ENCODE peak calls at places on chromosomes 7 and 10, in four cellular contexts. H, T, D and Y are unnamed samples.

GRCh38 chr10:33571616-33572015 is 237.1 kb upstream of the NRP1 start:
- DNase-seq in T (peak), D (peak), H (no peak), Y (no peak)

GRCh38 chr7:19665399-19666008 is 43.3 kb downstream of the POLR1F start:
- DNase-seq in H (no peak), D (no peak), T (peak), Y (no peak)

GRCh38 chr7:124566576-124566975 is 199.0 kb downstream of the GPR37 start:
- DNase-seq in H (no peak), T (peak), D (no peak), Y (no peak)

GRCh38 chr7:131690446-131690845 is 134.0 kb upstream of the PODXL start:
- DNase-seq in D (no peak), T (no peak), H (peak), Y (no peak)

GRCh38 chr10:117004238-117004626 is 755 bp downstream of the SHTN1 start:
- DNase-seq in H (no peak), T (peak), D (no peak), Y (no peak)

GRCh38 chr7:94182066-94182465 is 177.9 kb upstream of the BET1 start:
- DNase-seq in H (no peak), T (peak), D (peak), Y (no peak)

GRCh38 chr7:99365318-99366141 is 9.0 kb upstream of the ARPC1B start:
- DNase-seq in T (no peak), H (no peak), D (peak), Y (no peak)

GRCh38 chr7:92904292-92905131 is 68.1 kb upstream of the CDK6 start:
- DNase-seq in D (peak), H (no peak), T (peak), Y (no peak)

GRCh38 chr7:34463830-34464229 is 194.2 kb upstream of the NPSR1 start:
- DNase-seq in T (no peak), H (no peak), D (peak), Y (no peak)

GRCh38 chr7:10974717-10975032 is 1.0 kb downstream of the PHF14 start:
- DNase-seq in H (no peak), D (no peak), T (no peak), Y (no peak)

GRCh38 chr7:158771213-158771817 is 58.0 kb downstream of the ESYT2 start:
- DNase-seq in T (no peak), H (no peak), D (no peak), Y (no peak)

GRCh38 chr7:137878333-137878961 is 31.7 kb upstream of the DGKI start:
- DNase-seq in T (peak), D (no peak), H (no peak), Y (no peak)

GRCh38 chr7:2154121-2154520 is 78.6 kb downstream of the MAD1L1 start:
- DNase-seq in H (no peak), T (no peak), D (no peak), Y (no peak)

GRCh38 chr7:11625669-11626068 is 206.3 kb downstream of the THSD7A start:
- DNase-seq in T (no peak), H (no peak), D (peak), Y (no peak)

GRCh38 chr7:30650455-30650854 is 31.8 kb downstream of the CRHR2 start:
- DNase-seq in T (no peak), D (no peak), H (no peak), Y (no peak)

GRCh38 chr10:50469288-50469687 is 154.5 kb downstream of the SGMS1 start:
- DNase-seq in H (no peak), D (no peak), T (peak), Y (no peak)

GRCh38 chr7:134799387-134799786 is 20.0 kb downstream of the CALD1 start:
- DNase-seq in H (no peak), T (no peak), D (no peak), Y (no peak)

GRCh38 chr7:29988391-29989256 is 977 bp downstream of the SCRN1 start:
- DNase-seq in H (no peak), D (peak), T (peak), Y (peak)

GRCh38 chr7:155001756-155002410 is 1.0 kb downstream of the PAXIP1 start:
- DNase-seq in H (no peak), T (no peak), D (peak), Y (no peak)

GRCh38 chr7:27923308-27923980 is 183.5 kb downstream of the TAX1BP1 start:
- DNase-seq in T (no peak), D (no peak), H (no peak), Y (no peak)

GRCh38 chr7:23544913-23545354 is 13.2 kb upstream of the TRA2A start:
- DNase-seq in T (peak), D (peak), H (peak), Y (no peak)

GRCh38 chr7:756928-757560 is 30.0 kb upstream of the PRKAR1B start:
- DNase-seq in D (no peak), H (no peak), T (no peak), Y (no peak)

GRCh38 chr10:119319920-119320258 is 112.5 kb downstream of the GRK5 start:
- DNase-seq in H (no peak), T (no peak), D (no peak), Y (no peak)

GRCh38 chr10:69332278-69333010 is 54.1 kb downstream of the HK1 start:
- DNase-seq in T (no peak), H (no peak), D (peak), Y (no peak)

GRCh38 chr7:50477640-50478039 is 27.5 kb upstream of the FIGNL1 start:
- DNase-seq in T (no peak), D (no peak), H (peak), Y (no peak)

GRCh38 chr10:99732033-99732912 is at the start of the genes COX15 and CUTC:
- DNase-seq in T (peak), D (peak), H (peak), Y (peak)

GRCh38 chr10:48606530-48607355 is 1.9 kb upstream of the ARHGAP22 start:
- DNase-seq in H (peak), D (peak), T (peak), Y (peak)

GRCh38 chr10:24384954-24385353 is 176.0 kb downstream of the KIAA1217 start:
- DNase-seq in D (no peak), H (no peak), T (no peak), Y (no peak)

GRCh38 chr7:134565643-134566136 is 16.8 kb downstream of the AKR1B15 start:
- DNase-seq in T (peak), H (no peak), D (no peak), Y (no peak)

GRCh38 chr10:71255817-71256660 is 43.7 kb downstream of the UNC5B start:
- DNase-seq in T (peak), H (no peak), D (peak), Y (no peak)

GRCh38 chr7:76390092-76390491 is 19.4 kb downstream of the SSC4D start:
- DNase-seq in H (no peak), T (no peak), D (no peak), Y (no peak)

GRCh38 chr10:191703-192518 is 56.7 kb downstream of the ZMYND11 start:
- DNase-seq in H (no peak), D (no peak), T (peak), Y (no peak)

GRCh38 chr7:24328050-24328449 is 44.1 kb downstream of the NPY start:
- DNase-seq in T (no peak), H (no peak), D (no peak), Y (no peak)

GRCh38 chr10:56035489-56035888 is 325.6 kb downstream of the ZWINT start:
- DNase-seq in T (no peak), H (no peak), D (no peak), Y (no peak)

GRCh38 chr10:133142523-133143199 is 17.4 kb upstream of the KNDC1 start:
- DNase-seq in T (no peak), H (no peak), D (no peak), Y (no peak)

GRCh38 chr7:82173400-82174021 is 270.1 kb downstream of the CACNA2D1 start:
- DNase-seq in T (no peak), D (no peak), H (no peak), Y (no peak)

GRCh38 chr7:82175319-82175718 is 268.3 kb downstream of the CACNA2D1 start:
- DNase-seq in T (no peak), H (no peak), D (no peak), Y (no peak)

GRCh38 chr7:82167568-82168314 is 275.8 kb downstream of the CACNA2D1 start:
- DNase-seq in T (no peak), D (no peak), H (no peak), Y (no peak)

GRCh38 chr7:82172896-82173295 is 270.7 kb downstream of the CACNA2D1 start:
- DNase-seq in T (peak), D (no peak), H (no peak), Y (no peak)

GRCh38 chr7:82172017-82172416 is 271.6 kb downstream of the CACNA2D1 start:
- DNase-seq in H (no peak), T (no peak), D (no peak), Y (no peak)
- TF ChIP-seq CTCF in H (no peak), T (no peak), D (no peak), Y (no peak)

GRCh38 chr7:73610105-73610504 is 14.2 kb downstream of the MLXIPL start:
- DNase-seq in H (no peak), T (no peak), D (no peak), Y (no peak)

GRCh38 chr7:73606801-73607691 is 17.3 kb downstream of the MLXIPL start:
- DNase-seq in D (peak), T (peak), H (no peak), Y (peak)

GRCh38 chr7:73612598-73613269 is 11.6 kb downstream of the MLXIPL start:
- DNase-seq in T (peak), H (no peak), D (peak), Y (no peak)

GRCh38 chr7:73613954-73614735 is 10.2 kb downstream of the MLXIPL start:
- DNase-seq in T (no peak), D (no peak), H (no peak), Y (no peak)

DNA sequence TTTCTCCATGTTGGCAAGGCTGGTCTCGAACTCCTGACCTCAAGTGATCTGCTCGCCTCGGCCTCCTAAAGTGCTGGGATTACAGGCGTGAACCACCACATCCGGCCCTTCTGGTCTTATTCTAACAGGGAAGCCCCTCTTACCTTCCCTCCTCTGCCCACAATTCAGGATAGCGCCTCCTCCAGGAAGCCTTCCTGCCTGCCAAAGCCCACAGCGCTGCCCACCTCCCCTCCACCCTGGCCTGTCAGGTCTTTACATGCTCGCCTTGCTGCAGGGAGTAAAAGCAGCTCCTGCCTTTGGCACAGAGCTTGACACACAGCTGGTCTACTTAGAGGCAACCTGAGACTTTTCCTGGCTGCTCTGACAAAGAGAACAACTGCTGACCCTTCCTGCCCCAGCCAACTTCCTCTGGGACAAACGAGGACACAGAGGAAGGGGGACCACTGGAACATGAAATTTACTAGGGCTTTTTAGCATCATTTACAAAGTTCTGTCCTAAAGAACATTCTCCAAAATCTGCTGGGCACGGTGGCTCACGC is 13.2 kb downstream of the MLXIPL start:
- DNase-seq in T (no peak), D (no peak), H (no peak), Y (no peak)
- TF ChIP-seq CTCF in T (no peak), D (no peak), H (no peak), Y (no peak)

DNA sequence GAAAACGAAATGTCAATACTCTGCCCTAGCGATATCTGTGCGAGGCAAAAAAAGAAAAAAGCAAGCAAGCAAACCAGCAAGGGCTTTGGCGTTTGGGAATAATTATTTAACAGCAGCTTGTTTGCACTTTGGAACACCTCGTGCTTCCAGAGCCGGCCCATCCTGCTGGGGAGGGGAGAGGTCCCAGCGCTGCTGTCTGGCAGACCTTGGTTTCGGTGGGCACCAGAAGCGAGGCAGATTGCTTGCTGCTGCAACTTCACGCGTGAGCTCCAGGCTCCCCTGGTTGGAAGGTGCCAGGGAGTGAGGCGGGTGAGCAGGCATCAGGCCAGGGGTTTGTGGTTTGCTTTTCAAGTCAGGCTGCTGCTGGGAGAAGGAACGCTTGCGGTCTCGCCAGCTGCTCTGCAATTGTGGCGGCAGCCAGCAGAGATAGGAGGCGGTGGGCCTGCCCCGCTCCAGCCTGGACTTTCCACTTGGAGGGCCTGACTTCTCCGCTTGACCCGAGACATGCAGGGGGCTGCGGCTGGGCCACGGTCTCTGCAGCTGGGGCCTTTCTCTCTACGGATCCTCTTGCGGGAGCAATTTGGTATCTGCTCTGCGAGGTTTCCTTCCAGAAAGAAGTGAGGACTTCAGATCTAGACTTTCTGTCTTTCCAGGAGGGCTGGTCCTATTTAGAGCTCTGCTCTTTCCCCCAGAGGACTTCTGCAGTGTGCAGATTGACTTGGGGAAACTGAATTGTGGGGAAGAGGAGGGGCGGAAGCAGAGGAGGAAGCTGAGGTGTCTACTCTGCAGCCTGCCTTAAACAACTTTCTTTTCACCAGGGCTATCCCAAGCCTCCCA is 131.4 kb downstream of the PRPF18 start:
- DNase-seq in T (peak), D (peak), H (no peak), Y (no peak)
- TF ChIP-seq CTCF in T (no peak), D (no peak), H (no peak), Y (no peak)

GRCh38 chr7:70698219-70698832 is 433.6 kb upstream of the GALNT17 start:
- DNase-seq in D (no peak), H (no peak), T (peak), Y (no peak)
- TF ChIP-seq CTCF in D (no peak), H (peak), T (peak), Y (peak)

DNA sequence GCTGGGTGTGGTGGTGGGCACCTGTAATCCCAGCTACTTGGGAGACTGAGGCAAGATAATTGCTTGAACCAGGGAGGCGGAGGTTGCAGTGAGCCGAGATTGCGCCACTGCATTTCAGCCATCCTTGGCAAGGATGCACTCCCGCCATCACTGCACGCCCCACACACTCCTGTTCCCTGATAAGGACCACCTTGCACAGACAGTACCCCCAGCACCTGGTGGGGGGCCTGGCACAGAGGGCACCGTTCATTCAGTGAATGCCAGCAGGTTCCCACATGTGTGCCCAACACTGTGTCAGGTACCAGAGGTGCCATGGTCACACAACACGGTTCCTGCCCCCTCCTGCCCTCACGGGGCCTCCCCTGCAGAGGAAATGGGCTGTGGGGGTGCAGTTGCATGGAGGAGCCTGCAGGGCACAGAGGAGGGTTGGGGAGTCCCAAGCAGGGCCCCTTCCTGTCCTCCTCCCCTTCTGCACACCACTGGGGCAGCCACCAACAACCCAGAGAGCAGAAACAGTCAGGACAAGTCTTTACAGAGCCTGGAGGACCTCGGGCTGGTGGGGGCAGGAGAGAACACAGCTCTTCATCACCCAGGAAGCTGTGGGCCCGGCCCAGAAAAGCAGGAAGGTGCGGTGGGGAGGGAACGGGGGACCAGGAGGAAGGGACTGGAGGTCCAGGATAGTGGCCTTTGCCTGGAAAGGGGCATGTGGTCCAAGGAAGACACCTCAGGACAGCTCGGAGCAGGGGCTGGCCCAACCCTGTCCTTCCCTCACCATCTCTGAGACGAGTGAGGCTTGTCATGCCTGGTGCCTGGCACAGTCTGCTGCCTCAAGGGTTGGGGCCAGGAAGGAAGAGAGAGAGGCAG is 7.1 kb downstream of the CRYGN start:
- DNase-seq in H (no peak), D (no peak), T (no peak), Y (no peak)
- TF ChIP-seq CTCF in H (no peak), D (peak), T (no peak), Y (no peak)

GRCh38 chr7:90570373-90570959 is 25.7 kb upstream of the CDK14 start:
- DNase-seq in D (no peak), H (no peak), T (peak), Y (no peak)
- TF ChIP-seq CTCF in D (no peak), H (no peak), T (no peak), Y (no peak)